ENCODE peak calls at places on chromosome 6, in seven cellular contexts. W is AG08396, G is C1 segment of cervical spinal cord, M is adipocyte, D is NAMALWA, X is hypothalamus, B is left ventricle myocardium inferior. A is an unnamed sample.
A peak's percentile ranks its signal among the peaks of the same experiment; 100 is the strongest.

GRCh38 chr6:12472601-12473038 is 182.5 kb downstream of the EDN1 start:
- DNase-seq in W (peak; percentile 23), G (no peak), M (no peak), D (no peak), X (no peak), B (peak; percentile 37), A (peak; percentile 12)

GRCh38 chr6:11766589-11767450 is 11.8 kb downstream of the ADTRP start:
- DNase-seq in W (peak; percentile 81), G (no peak), M (peak; percentile 94), D (no peak), X (no peak), B (no peak), A (peak; percentile 84)

GRCh38 chr6:111922454-111923297 is 49.4 kb upstream of the FYN start:
- DNase-seq in W (no peak), G (no peak), M (peak; percentile 75), D (peak; percentile 13), X (no peak), B (no peak), A (no peak)

GRCh38 chr6:617485-618100 is 39.3 kb downstream of the HUS1B start:
- DNase-seq in W (no peak), G (no peak), M (no peak), D (no peak), X (no peak), B (no peak), A (no peak)

GRCh38 chr6:3392059-3392458 is 64.8 kb downstream of the SLC22A23 start:
- DNase-seq in W (no peak), G (no peak), M (no peak), D (no peak), X (no peak), B (no peak), A (no peak)

GRCh38 chr6:686528-686927 is 6.4 kb downstream of the EXOC2 start:
- DNase-seq in W (no peak), G (no peak), M (no peak), D (no peak), X (no peak), B (no peak), A (peak; percentile 41)

GRCh38 chr6:35370124-35370741 is 27.9 kb downstream of the PPARD start:
- DNase-seq in W (peak; percentile 83), G (peak; percentile 53), M (peak; percentile 89), D (peak; percentile 62), X (no peak), B (peak; percentile 58), A (peak; percentile 92)

GRCh38 chr6:119467478-119468081 is 118.0 kb upstream of the MAN1A1 start:
- DNase-seq in W (no peak), G (no peak), M (peak; percentile 69), D (no peak), X (no peak), B (no peak), A (no peak)

GRCh38 chr6:152087096-152087495 is 279.6 kb downstream of the ESR1 start:
- DNase-seq in W (no peak), G (no peak), M (peak; percentile 22), D (no peak), X (no peak), B (no peak), A (no peak)

GRCh38 chr6:46690126-46690525 is 2.4 kb downstream of the TDRD6 start:
- DNase-seq in W (no peak), G (no peak), M (no peak), D (no peak), X (no peak), B (no peak), A (no peak)

GRCh38 chr6:169190144-169190584 is 63.5 kb downstream of the THBS2 start:
- DNase-seq in W (peak; percentile 87), G (no peak), M (peak; percentile 98), D (no peak), X (no peak), B (peak; percentile 73), A (peak; percentile 96)

GRCh38 chr6:45532626-45533258 is 155.0 kb upstream of the SUPT3H start:
- DNase-seq in W (no peak), G (no peak), M (peak; percentile 42), D (no peak), X (no peak), B (no peak), A (no peak)

GRCh38 chr6:117449549-117450439 is 24.1 kb upstream of the ROS1 start:
- DNase-seq in W (no peak), G (no peak), M (peak; percentile 94), D (peak; percentile 82), X (no peak), B (no peak), A (no peak)

GRCh38 chr6:136439514-136440186 is 110.6 kb downstream of the MAP7 start:
- DNase-seq in W (no peak), G (no peak), M (no peak), D (no peak), X (no peak), B (no peak), A (no peak)

GRCh38 chr6:93423542-93423941 is 4.2 kb upstream of the EPHA7 start:
- DNase-seq in W (no peak), G (no peak), M (peak; percentile 2), D (peak; percentile 77), X (no peak), B (peak; percentile 11), A (no peak)

GRCh38 chr6:85192186-85192585 is 257.7 kb upstream of the NT5E start:
- DNase-seq in W (no peak), G (no peak), M (no peak), D (no peak), X (no peak), B (no peak), A (no peak)

GRCh38 chr6:170584954-170585498 is 589 bp upstream of the PDCD2 start:
- DNase-seq in W (no peak), G (no peak), M (no peak), D (no peak), X (no peak), B (no peak), A (no peak)